ENCODE peak calls at places on chromosomes 6 and 20, in four cellular contexts. J is natural killer cell; B is HepG2; D is activated CD8-positive, alpha-beta memory T cell treated with anti-CD3 and anti-CD28 coated beads, Interleukin-2, amount 10 ng/mL, durations not matched to agents 7 days and 5 days. N is an unnamed sample.

GRCh38 chr6:15232836-15233510 is 12.9 kb upstream of the JARID2 start:
- ATAC-seq in J (no peak), B (no peak), D (no peak), N (no peak)

GRCh38 chr20:23603321-23603720 is 2.4 kb downstream of the CST9 start:
- ATAC-seq in J (no peak), B (no peak), D (no peak), N (no peak)

GRCh38 chr6:111013144-111013905 is 31.5 kb downstream of the RPF2 start:
- ATAC-seq in J (no peak), B (no peak), D (no peak), N (no peak)

GRCh38 chr20:39206899-39207564 is 244.9 kb downstream of the DHX35 start:
- ATAC-seq in J (no peak), B (no peak), D (no peak), N (no peak)

GRCh38 chr6:44275749-44276648 is 5.7 kb downstream of the TMEM151B start:
- ATAC-seq in J (peak; percentile 19), B (peak; percentile 58), D (peak; percentile 50), N (peak; percentile 27)

GRCh38 chr6:5084192-5084786 is 852 bp upstream of the PPP1R3G start:
- ATAC-seq in J (no peak), B (peak; percentile 22), D (peak; percentile 40), N (peak; percentile 29)

GRCh38 chr6:15312500-15312899 is 66.6 kb downstream of the JARID2 start:
- ATAC-seq in J (no peak), B (no peak), D (peak; percentile 70), N (peak; percentile 65)

GRCh38 chr6:11111769-11112437 is 378 bp upstream of the ERVFRD-1 start:
- ATAC-seq in J (no peak), B (no peak), D (no peak), N (no peak)

GRCh38 chr20:60065741-60066437 is 107.7 kb downstream of the CDH26 start:
- ATAC-seq in J (no peak), B (no peak), D (no peak), N (no peak)

GRCh38 chr6:130405549-130405948 is 39.7 kb downstream of the TMEM200A start:
- ATAC-seq in J (no peak), B (no peak), D (no peak), N (no peak)

GRCh38 chr20:61411743-61412142 is 159.7 kb downstream of the CDH4 start:
- ATAC-seq in J (no peak), B (no peak), D (no peak), N (no peak)

GRCh38 chr20:3166338-3166912 is 6.8 kb upstream of the FASTKD5 start:
- ATAC-seq in J (no peak), B (no peak), D (no peak), N (no peak)

GRCh38 chr20:1119128-1119505 is 715 bp downstream of the PSMF1 start:
- ATAC-seq in J (no peak), B (peak; percentile 21), D (no peak), N (peak; percentile 46)

GRCh38 chr6:142627474-142627873 is 317.5 kb downstream of the HIVEP2 start:
- ATAC-seq in J (no peak), B (no peak), D (peak; percentile 39), N (no peak)

GRCh38 chr6:140182819-140183218 is 808.4 kb upstream of the CITED2 start:
- ATAC-seq in J (no peak), B (no peak), D (no peak), N (no peak)

GRCh38 chr6:44100088-44100550 is 27.1 kb downstream of the MRPL14 start:
- ATAC-seq in J (no peak), B (peak; percentile 89), D (peak; percentile 41), N (peak; percentile 59)

GRCh38 chr20:53996584-53997486 is 73.6 kb downstream of the BCAS1 start:
- ATAC-seq in J (no peak), B (no peak), D (no peak), N (no peak)

GRCh38 chr6:146526192-146526591 is 17.4 kb upstream of the RAB32 start:
- ATAC-seq in J (no peak), B (no peak), D (no peak), N (no peak)

GRCh38 chr6:21442874-21443273 is 150.7 kb upstream of the SOX4 start:
- ATAC-seq in J (no peak), B (no peak), D (no peak), N (no peak)

GRCh38 chr6:52543729-52544324 is 33.0 kb downstream of the TRAM2 start:
- ATAC-seq in J (no peak), B (peak; percentile 66), D (no peak), N (no peak)

GRCh38 chr20:4613184-4613583 is 108.5 kb upstream of the PRND start:
- ATAC-seq in J (no peak), B (no peak), D (no peak), N (no peak)

GRCh38 chr6:82095091-82095490 is 152.5 kb downstream of the IBTK start:
- ATAC-seq in J (no peak), B (no peak), D (no peak), N (no peak)